ENCODE peak calls at places on chromosomes 16 and 17, in four cellular contexts. F, Y, U and B are unnamed samples.

GRCh38 chr16:65375651-65376050 is 253.8 kb upstream of the CDH11 start:
- DNase-seq in F (no peak), U (no peak), Y (no peak), B (no peak)

GRCh38 chr17:80859004-80859941 is 132.4 kb upstream of the CHMP6 start:
- DNase-seq in U (no peak), Y (peak; percentile 86), F (no peak), B (peak; percentile 83)

GRCh38 chr17:46977348-46977747 is 1.7 kb downstream of the RPRML start:
- DNase-seq in F (peak; percentile 65), Y (peak; percentile 48), U (peak; percentile 29), B (no peak)

GRCh38 chr16:53792161-53792951 is 88.4 kb downstream of the FTO start:
- DNase-seq in F (no peak), Y (no peak), U (no peak), B (no peak)

GRCh38 chr17:57869599-57870282 is 19.9 kb upstream of the MRPS23 start:
- DNase-seq in F (no peak), U (no peak), Y (no peak), B (no peak)

GRCh38 chr17:74601944-74602572 is 10.0 kb upstream of the CD300LD start:
- DNase-seq in Y (no peak), F (peak; percentile 14), U (peak; percentile 47), B (no peak)

GRCh38 chr16:27363797-27364196 is 38.2 kb upstream of the IL21R start:
- DNase-seq in Y (no peak), F (no peak), U (no peak), B (no peak)

GRCh38 chr16:56931253-56931768 is 631 bp upstream of the HERPUD1 start:
- DNase-seq in U (no peak), Y (peak; percentile 69), F (no peak), B (peak; percentile 78)

GRCh38 chr16:12092347-12092882 is 115.9 kb downstream of the SNX29 start:
- DNase-seq in Y (peak; percentile 49), U (peak; percentile 15), F (no peak), B (no peak)

GRCh38 chr17:28326114-28326513 is 7.1 kb downstream of the TMEM97 start:
- DNase-seq in Y (no peak), U (peak; percentile 94), F (no peak), B (no peak)

GRCh38 chr17:78935419-78936323 is 10.5 kb upstream of the TIMP2 start:
- DNase-seq in Y (peak; percentile 83), F (no peak), U (peak; percentile 56), B (no peak)

GRCh38 chr16:58077796-58078195 is 51.4 kb downstream of the CFAP20 start:
- DNase-seq in U (peak; percentile 76), Y (no peak), F (no peak), B (peak; percentile 56)

GRCh38 chr17:48270896-48271295 is 159.1 kb downstream of the SKAP1 start:
- DNase-seq in U (no peak), Y (no peak), F (no peak), B (no peak)

GRCh38 chr17:27985736-27986394 is 56.6 kb upstream of the NLK start:
- DNase-seq in U (no peak), F (no peak), Y (no peak), B (no peak)

GRCh38 chr16:78444-79145 is 570 bp downstream of the MPG start:
- DNase-seq in Y (no peak), U (peak; percentile 40), F (no peak), B (no peak)

GRCh38 chr16:28587386-28587785 is 9.5 kb downstream of the SULT1A2 start:
- DNase-seq in F (no peak), Y (no peak), U (peak; percentile 76), B (no peak)

GRCh38 chr17:40564883-40565744 is at the start of gene CCR7:
- DNase-seq in F (no peak), U (no peak), Y (no peak), B (peak; percentile 60)

GRCh38 chr17:78253946-78254672 is 22.7 kb downstream of the TMEM235 start:
- DNase-seq in Y (peak; percentile 91), F (peak; percentile 90), U (peak; percentile 88), B (peak; percentile 95)

GRCh38 chr17:21278304-21279197 is 6.0 kb upstream of the MAP2K3 start:
- DNase-seq in U (no peak), Y (no peak), F (no peak), B (peak; percentile 91)

GRCh38 chr16:50671644-50672260 is 9.4 kb downstream of the SNX20 start:
- DNase-seq in U (peak; percentile 59), Y (no peak), F (no peak), B (no peak)

GRCh38 chr16:82524939-82525338 is 101.8 kb upstream of the CDH13 start:
- DNase-seq in F (no peak), U (no peak), Y (no peak), B (no peak)

GRCh38 chr16:69111216-69111615 is 5.8 kb downstream of the HAS3 start:
- DNase-seq in F (no peak), U (no peak), Y (no peak), B (peak; percentile 47)

GRCh38 chr17:74646231-74646630 is 22.7 kb upstream of the CD300E start:
- DNase-seq in Y (no peak), F (no peak), U (peak; percentile 10), B (no peak)

GRCh38 chr16:85284138-85284897 is 172.0 kb upstream of the CIBAR2 start:
- DNase-seq in F (peak; percentile 49), U (no peak), Y (no peak), B (no peak)

GRCh38 chr17:9677411-9677810 is 32.1 kb downstream of the USP43 start:
- DNase-seq in Y (no peak), U (peak; percentile 91), F (no peak), B (no peak)

GRCh38 chr16:79658301-79659001 is 57.9 kb upstream of the MAF start:
- DNase-seq in U (peak; percentile 63), F (no peak), Y (no peak), B (no peak)

GRCh38 chr17:7352910-7353635 is 1.1 kb downstream of the KCTD11 start:
- DNase-seq in U (no peak), F (no peak), Y (peak; percentile 70), B (no peak)

GRCh38 chr17:36901506-36901905 is 35.8 kb upstream of the LHX1 start:
- DNase-seq in U (peak; percentile 53), F (no peak), Y (no peak), B (no peak)

GRCh38 chr17:37493249-37494027 is 3.7 kb downstream of the DUSP14 start:
- DNase-seq in F (no peak), U (peak; percentile 95), Y (no peak), B (no peak)

GRCh38 chr17:67765623-67766022 is 47.9 kb downstream of the NOL11 start:
- DNase-seq in F (no peak), U (no peak), Y (no peak), B (peak; percentile 54)

GRCh38 chr16:60206511-60206910 is 1472.4 kb upstream of the GOT2 start:
- DNase-seq in F (no peak), U (no peak), Y (no peak), B (no peak)

GRCh38 chr17:80051681-80052080 is 15.2 kb downstream of the CCDC40 start:
- DNase-seq in F (no peak), Y (no peak), U (no peak), B (no peak)

GRCh38 chr17:72477529-72477928 is 356.7 kb downstream of the SOX9 start:
- DNase-seq in F (no peak), U (peak; percentile 50), Y (no peak), B (no peak)

GRCh38 chr17:77786740-77787505 is 171.6 kb upstream of the TNRC6C start:
- DNase-seq in F (no peak), U (no peak), Y (no peak), B (no peak)

GRCh38 chr16:70706948-70707465 is 21.2 kb upstream of the MTSS2 start:
- DNase-seq in U (peak; percentile 82), Y (peak; percentile 59), F (no peak), B (no peak)

GRCh38 chr17:82216301-82217119 is 3.9 kb upstream of the CCDC57 start:
- DNase-seq in Y (peak; percentile 81), F (no peak), U (peak; percentile 77), B (peak; percentile 93)

GRCh38 chr17:40362696-40363479 is 1.6 kb downstream of the GJD3 start:
- DNase-seq in U (peak; percentile 86), Y (peak; percentile 70), F (peak; percentile 76), B (peak; percentile 85)